ENCODE peak calls at places on chromosomes 13 and 19, in six cellular contexts. Z is sigmoid colon, F is psoas muscle, O is glutamatergic neuron, D is fibroblast of mammary gland, X is astrocyte of the cerebellum. R is an unnamed sample.

GRCh38 chr19:32354345-32354744 is 8.9 kb downstream of the ZNF507 start:
- DNase-seq in Z (no peak), F (no peak), O (no peak), D (no peak), X (no peak), R (no peak)

GRCh38 chr19:47509973-47510372 is 4.9 kb downstream of the NAPA start:
- DNase-seq in Z (peak), F (peak), O (no peak), D (no peak), X (no peak), R (peak)

GRCh38 chr19:4343845-4344713 is 717 bp downstream of the MPND start:
- DNase-seq in Z (peak), F (no peak), O (no peak), D (no peak), X (no peak), R (no peak)

GRCh38 chr19:29967623-29968022 is 25.6 kb downstream of the URI1 start:
- DNase-seq in Z (no peak), F (no peak), O (no peak), D (peak), X (no peak), R (no peak)

GRCh38 chr19:17794731-17795494 is at the start of gene B3GNT3:
- DNase-seq in Z (no peak), F (no peak), O (peak), D (no peak), X (no peak), R (no peak)

GRCh38 chr13:40149611-40150283 is 494.3 kb downstream of the COG6 start:
- DNase-seq in Z (peak), F (no peak), O (no peak), D (peak), X (peak), R (no peak)

GRCh38 chr13:101838305-101838835 is 385.9 kb downstream of the ITGBL1 start:
- DNase-seq in Z (no peak), F (no peak), O (no peak), D (peak), X (peak), R (no peak)

GRCh38 chr13:51821666-51822065 is 17.7 kb upstream of the DHRS12 start:
- DNase-seq in Z (peak), F (no peak), O (no peak), D (no peak), X (no peak), R (no peak)

GRCh38 chr13:114282143-114282685 is 813 bp downstream of the UPF3A start:
- DNase-seq in Z (peak), F (peak), O (peak), D (peak), X (no peak), R (no peak)

GRCh38 chr19:38717855-38718254 is 26.4 kb downstream of the CAPN12 start:
- DNase-seq in Z (no peak), F (no peak), O (no peak), D (no peak), X (no peak), R (no peak)

GRCh38 chr19:45368737-45369340 is 1.5 kb downstream of the ERCC2 start:
- DNase-seq in Z (no peak), F (no peak), O (no peak), D (no peak), X (no peak), R (no peak)

GRCh38 chr19:58366576-58367430 is 4.3 kb upstream of the ZNF497 start:
- DNase-seq in Z (no peak), F (no peak), O (no peak), D (no peak), X (no peak), R (no peak)

GRCh38 chr13:67841071-67841470 is 610.9 kb upstream of the PCDH9 start:
- DNase-seq in Z (no peak), F (no peak), O (no peak), D (no peak), X (no peak), R (no peak)

GRCh38 chr13:94707400-94708021 is 4.8 kb downstream of the SOX21 start:
- DNase-seq in Z (no peak), F (no peak), O (peak), D (no peak), X (no peak), R (no peak)

GRCh38 chr19:51031220-51031879 is 3.5 kb downstream of the KLK12 start:
- DNase-seq in Z (peak), F (no peak), O (no peak), D (no peak), X (no peak), R (no peak)

GRCh38 chr13:46492946-46493345 is 60.0 kb upstream of the LRCH1 start:
- DNase-seq in Z (no peak), F (no peak), O (no peak), D (peak), X (peak), R (no peak)

GRCh38 chr13:89688908-89689307 is 1658.6 kb upstream of the MIR17HG start:
- DNase-seq in Z (no peak), F (no peak), O (no peak), D (no peak), X (no peak), R (no peak)

GRCh38 chr19:33750587-33751385 is 45.9 kb upstream of the KCTD15 start:
- DNase-seq in Z (no peak), F (no peak), O (no peak), D (no peak), X (no peak), R (no peak)

GRCh38 chr13:59176775-59177174 is 987.0 kb downstream of the DIAPH3 start:
- DNase-seq in Z (no peak), F (no peak), O (no peak), D (no peak), X (no peak), R (no peak)
- TF ChIP-seq CTCF in Z (no peak), F (no peak), O (peak), D (no peak), X (no peak), R (peak)

DNA sequence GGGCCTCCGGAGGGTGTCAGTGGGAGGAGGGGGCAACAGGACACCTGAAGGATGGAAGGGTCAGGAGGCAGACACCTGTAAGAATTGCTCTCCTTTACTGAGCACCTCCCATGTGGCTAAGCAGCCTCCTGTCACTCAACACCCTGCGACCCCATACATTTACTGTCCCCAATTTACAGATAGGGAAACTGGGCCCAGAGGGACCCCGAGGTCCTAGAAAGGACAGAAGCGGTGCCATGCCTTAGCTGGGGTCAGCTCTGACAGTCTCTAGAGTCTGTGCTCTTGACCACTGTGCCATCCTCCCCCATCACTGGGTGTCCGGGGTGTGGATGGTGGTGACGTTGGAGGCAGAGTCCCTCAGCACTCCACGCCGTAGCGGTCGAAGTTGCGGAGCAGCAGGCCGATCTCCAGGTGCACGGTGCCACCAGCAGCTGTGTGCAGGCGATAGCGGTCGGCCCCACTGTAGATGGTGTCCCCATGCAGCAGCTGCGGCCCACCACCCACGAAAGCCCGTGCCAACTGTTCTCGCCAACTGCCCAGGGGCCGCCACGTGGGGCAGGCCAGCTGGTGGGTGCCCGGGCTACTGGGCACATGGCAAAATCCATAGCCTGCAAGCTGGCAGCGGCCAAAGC is 737 bp upstream of the TGFB1 start:
- DNase-seq in Z (peak), F (no peak), O (no peak), D (no peak), X (no peak), R (no peak)
- TF ChIP-seq CTCF in Z (peak), F (no peak), O (no peak), D (no peak), X (no peak), R (peak)

GRCh38 chr13:53743906-53744305 is 715.3 kb downstream of the OLFM4 start:
- DNase-seq in Z (no peak), F (no peak), O (no peak), D (no peak), X (no peak), R (no peak)
- TF ChIP-seq CTCF in Z (no peak), F (no peak), O (no peak), D (no peak), X (no peak), R (no peak)

DNA sequence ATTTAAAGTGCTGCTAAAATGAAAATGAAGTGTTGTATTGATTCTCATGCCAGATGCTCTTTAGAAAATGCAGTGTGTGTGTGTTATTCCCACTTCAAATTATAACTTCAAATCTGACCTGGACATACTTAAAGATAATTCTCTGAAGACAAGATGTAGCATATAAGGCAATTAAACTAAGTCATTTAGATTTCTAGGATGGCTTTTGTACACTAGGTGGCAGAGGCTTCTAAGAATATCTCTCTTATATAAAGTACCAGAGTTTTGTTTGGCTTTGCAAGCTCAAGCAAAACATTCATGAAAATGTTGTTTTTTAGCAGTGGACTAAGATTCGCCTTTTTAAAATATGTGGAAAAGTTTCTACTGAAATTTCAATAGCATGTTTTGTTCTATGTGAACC is 407.2 kb downstream of the GPC5 start:
- DNase-seq in Z (no peak), F (no peak), O (no peak), D (no peak), X (no peak), R (no peak)
- TF ChIP-seq CTCF in Z (peak), F (no peak), O (no peak), D (no peak), X (peak), R (peak)